ENCODE peak calls at places on chromosomes 5 and 9, in six cellular contexts. P, O, A, V, N and S are unnamed samples. For H3K9me3 and H3K4me1, the result is how much of the 10 kb centered on the place peaks cover.

GRCh38 chr9:113715086-113715485 is 161.0 kb upstream of the ZNF618 start:
- DNase-seq in N (no peak), V (no peak), O (peak), P (no peak), A (no peak), S (peak)

GRCh38 chr9:22343218-22343611 is 103.4 kb upstream of the DMRTA1 start:
- DNase-seq in O (no peak), P (no peak), N (no peak), V (no peak), A (no peak), S (no peak)

GRCh38 chr9:129391215-129391614 is 213.2 kb upstream of the IER5L start:
- DNase-seq in N (no peak), P (no peak), O (no peak), V (no peak), A (no peak), S (no peak)

GRCh38 chr9:91727316-91727861 is 222.6 kb downstream of the ROR2 start:
- DNase-seq in V (no peak), P (peak), A (peak), O (peak), N (peak), S (peak)

GRCh38 chr9:82180711-82181110 is 192.1 kb downstream of the SPATA31D1 start:
- DNase-seq in O (no peak), P (no peak), V (no peak), N (no peak), A (peak), S (no peak)

GRCh38 chr9:92122061-92122460 is 6.8 kb upstream of the SPTLC1 start:
- DNase-seq in O (peak), P (no peak), V (no peak), A (no peak), N (no peak), S (no peak)

GRCh38 chr9:35689351-35689600 is 449 bp downstream of the TPM2 start:
- DNase-seq in O (no peak), N (no peak), A (no peak), V (no peak), P (no peak), S (no peak)

GRCh38 chr5:151107738-151108520 is 27.1 kb upstream of the TNIP1 start:
- DNase-seq in V (no peak), A (peak), P (no peak), O (peak), N (no peak), S (no peak)

GRCh38 chr9:37732086-37732744 is 21.4 kb upstream of the TRMT10B start:
- DNase-seq in N (no peak), O (no peak), P (no peak), V (no peak), A (no peak), S (no peak)

GRCh38 chr5:109028608-109029299 is 281.1 kb downstream of the FER start:
- DNase-seq in N (no peak), P (no peak), A (peak), V (no peak), O (peak), S (no peak)

GRCh38 chr9:109248133-109248581 is 72.7 kb downstream of the EPB41L4B start:
- DNase-seq in N (no peak), O (peak), P (no peak), A (no peak), V (no peak), S (no peak)

GRCh38 chr9:37675661-37676060 is 24.9 kb downstream of the FRMPD1 start:
- DNase-seq in P (no peak), O (no peak), V (no peak), N (no peak), A (no peak), S (no peak)

GRCh38 chr9:22214021-22214420 is 204.9 kb upstream of the CDKN2B start:
- DNase-seq in O (no peak), A (peak), V (no peak), N (no peak), P (no peak), S (no peak)

GRCh38 chr5:172113036-172113435 is 75.0 kb downstream of the STK10 start:
- DNase-seq in O (no peak), V (no peak), P (no peak), N (no peak), A (no peak), S (no peak)

GRCh38 chr5:79689541-79690466 is at the start of gene CMYA5:
- DNase-seq in A (no peak), O (peak), N (no peak), P (peak), V (no peak), S (peak)

GRCh38 chr5:102799017-102799416 is 43.9 kb downstream of the PAM start:
- DNase-seq in P (no peak), A (no peak), O (no peak), V (no peak), N (no peak), S (no peak)

GRCh38 chr9:21543187-21543586 is 61.1 kb upstream of the IFNE start:
- DNase-seq in A (no peak), P (no peak), O (no peak), N (no peak), V (no peak), S (no peak)

GRCh38 chr5:5270958-5271605 is 131.0 kb downstream of the ADAMTS16 start:
- DNase-seq in O (peak), A (peak), V (peak), N (peak), P (peak), S (peak)

DNA sequence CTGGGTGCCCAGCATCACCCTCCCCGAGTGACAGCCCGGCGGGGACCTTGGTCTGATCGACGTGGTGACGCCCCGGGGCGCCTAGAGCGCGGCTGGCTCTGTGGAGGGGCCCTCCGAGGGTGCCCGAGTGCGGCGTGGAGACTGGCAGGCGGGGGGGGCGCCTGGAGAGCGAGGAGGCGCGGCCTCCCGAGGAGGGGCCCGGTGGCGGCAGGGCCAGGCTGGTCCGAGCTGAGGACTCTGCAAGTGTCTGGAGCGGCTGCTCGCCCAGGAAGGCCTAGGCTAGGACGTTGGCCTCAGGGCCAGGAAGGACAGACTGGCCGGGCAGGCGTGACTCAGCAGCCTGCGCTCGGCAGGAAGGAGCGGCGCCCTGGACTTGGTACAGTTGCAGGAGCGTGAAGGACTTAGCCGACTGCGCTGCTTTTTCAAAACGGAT is 1.3 kb downstream of the GADD45G start:
- DNase-seq in A (peak), O (peak), P (peak), N (peak), V (no peak), S (peak)
- H2AFZ ChIP-seq in A (peak), O (peak), P (peak), N (no peak), V (peak), S (peak)

DNA sequence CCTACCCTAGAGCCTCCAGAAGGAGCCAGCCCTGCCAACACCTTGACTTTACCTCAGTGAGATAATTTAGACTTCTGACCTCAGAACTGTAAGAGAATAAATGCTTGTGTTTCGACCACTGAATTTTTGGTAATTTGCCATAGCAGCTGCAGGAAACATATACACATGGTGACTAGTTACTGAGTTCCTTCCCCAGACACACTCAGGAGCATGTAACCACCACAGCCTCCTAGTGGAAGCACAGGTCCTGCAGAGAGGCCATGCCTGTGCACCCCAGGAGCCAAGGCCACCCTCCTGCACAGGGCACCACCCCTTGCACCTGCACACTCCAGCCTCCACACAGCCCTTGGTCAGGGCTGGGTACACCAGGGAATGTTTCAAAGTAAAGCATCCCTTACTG is 7.6 kb upstream of the CAMSAP1 start:
- DNase-seq in V (no peak), P (no peak), O (peak), N (no peak), A (peak), S (no peak)
- H3K9me3 ChIP-seq in V (under half), P (under half), O (under half), N (under half), A (under half), S (under half)

GRCh38 chr9:136691316-136692189 is 4.3 kb upstream of the AGPAT2 start:
- DNase-seq in N (no peak), V (no peak), P (no peak), O (no peak), A (no peak), S (no peak)

GRCh38 chr9:136690104-136690840 is 3.0 kb upstream of the AGPAT2 start:
- DNase-seq in N (no peak), P (no peak), A (no peak), O (no peak), V (no peak), S (no peak)

GRCh38 chr9:136689108-136689460 is 1.8 kb upstream of the AGPAT2 start:
- DNase-seq in O (no peak), P (no peak), A (no peak), V (no peak), N (no peak), S (no peak)

GRCh38 chr9:136692190-136693134 is 5.2 kb upstream of the AGPAT2 start:
- DNase-seq in V (no peak), O (no peak), N (no peak), P (no peak), A (no peak), S (no peak)

GRCh38 chr9:136690841-136691261 is 3.6 kb upstream of the AGPAT2 start:
- DNase-seq in P (no peak), O (no peak), V (no peak), A (no peak), N (no peak), S (no peak)
- H3K4me1 ChIP-seq in P (under half), O (under half), V (under half), A (under half), N (half or more), S (under half)

GRCh38 chr5:88689662-88690351 is 193.2 kb downstream of the MEF2C start:
- DNase-seq in A (no peak), V (no peak), P (no peak), N (no peak), O (no peak), S (no peak)
- H2AFZ ChIP-seq in A (peak), V (no peak), P (peak), N (no peak), O (no peak), S (no peak)

GRCh38 chr5:178431777-178432155 is 158.4 kb downstream of the COL23A1 start:
- DNase-seq in A (no peak), O (peak), N (no peak), P (no peak), V (no peak), S (no peak)
- H3K9me3 ChIP-seq in A (under half), O (under half), N (under half), P (under half), V (under half), S (under half)

GRCh38 chr9:125648294-125648693 is 58.7 kb downstream of the MAPKAP1 start:
- DNase-seq in N (no peak), A (no peak), O (no peak), V (no peak), P (no peak), S (no peak)
- H3K4me1 ChIP-seq in N (under half), A (under half), O (under half), V (under half), P (under half), S (under half)